ENCODE peak calls at places on chromosomes 4 and X, in ten cellular contexts. One of them, this sample, is unnamed. For H3K36me3, the result is how much of the 10 kb centered on the place peaks cover.

GRCh38 chr4:147975325-147975724 is 243.4 kb downstream of the ARHGAP10 start:
- DNase-seq in IMR-90: peak
- DNase-seq in thyroid gland: no peak
- DNase-seq in endothelial cell of umbilical vein: no peak
- DNase-seq in OCI-LY7: no peak
- DNase-seq in colonic mucosa: no peak
- DNase-seq in H1: no peak
- DNase-seq in tibial artery: peak
- DNase-seq in lower lobe of right lung: no peak
- DNase-seq in prostate gland: no peak
- DNase-seq in this sample: no peak

GRCh38 chrX:38006283-38006682 is at the start of gene SYTL5:
- DNase-seq in IMR-90: no peak
- DNase-seq in thyroid gland: no peak
- DNase-seq in endothelial cell of umbilical vein: no peak
- DNase-seq in OCI-LY7: no peak
- DNase-seq in colonic mucosa: no peak
- DNase-seq in H1: no peak
- DNase-seq in tibial artery: no peak
- DNase-seq in lower lobe of right lung: no peak
- DNase-seq in prostate gland: peak
- DNase-seq in this sample: no peak

GRCh38 chrX:22987452-22987851 is 12.3 kb upstream of the DDX53 start:
- DNase-seq in IMR-90: peak
- DNase-seq in thyroid gland: no peak
- DNase-seq in endothelial cell of umbilical vein: no peak
- DNase-seq in OCI-LY7: no peak
- DNase-seq in colonic mucosa: no peak
- DNase-seq in H1: no peak
- DNase-seq in tibial artery: no peak
- DNase-seq in lower lobe of right lung: no peak
- DNase-seq in prostate gland: no peak
- DNase-seq in this sample: no peak

GRCh38 chr4:37662861-37663390 is 23.2 kb downstream of the RELL1 start:
- DNase-seq in IMR-90: peak
- DNase-seq in thyroid gland: peak
- DNase-seq in endothelial cell of umbilical vein: no peak
- DNase-seq in OCI-LY7: no peak
- DNase-seq in colonic mucosa: no peak
- DNase-seq in H1: no peak
- DNase-seq in tibial artery: no peak
- DNase-seq in lower lobe of right lung: no peak
- DNase-seq in prostate gland: no peak
- DNase-seq in this sample: no peak

GRCh38 chrX:15170927-15171326 is 99.0 kb downstream of the ASB9 start:
- DNase-seq in IMR-90: no peak
- DNase-seq in thyroid gland: no peak
- DNase-seq in endothelial cell of umbilical vein: no peak
- DNase-seq in OCI-LY7: no peak
- DNase-seq in colonic mucosa: no peak
- DNase-seq in H1: no peak
- DNase-seq in tibial artery: no peak
- DNase-seq in lower lobe of right lung: no peak
- DNase-seq in prostate gland: no peak
- DNase-seq in this sample: no peak

GRCh38 chrX:48493890-48494364 is 14.9 kb upstream of the PORCN start:
- DNase-seq in IMR-90: peak
- DNase-seq in thyroid gland: peak
- DNase-seq in endothelial cell of umbilical vein: peak
- DNase-seq in OCI-LY7: no peak
- DNase-seq in colonic mucosa: no peak
- DNase-seq in H1: peak
- DNase-seq in tibial artery: no peak
- DNase-seq in lower lobe of right lung: no peak
- DNase-seq in prostate gland: no peak
- DNase-seq in this sample: no peak

GRCh38 chr4:56215901-56216300 is 171.4 kb downstream of the AASDH start:
- DNase-seq in IMR-90: peak
- DNase-seq in thyroid gland: no peak
- DNase-seq in endothelial cell of umbilical vein: peak
- DNase-seq in OCI-LY7: no peak
- DNase-seq in colonic mucosa: peak
- DNase-seq in H1: no peak
- DNase-seq in tibial artery: no peak
- DNase-seq in lower lobe of right lung: no peak
- DNase-seq in prostate gland: no peak
- DNase-seq in this sample: no peak

GRCh38 chr4:185210102-185210981 is 944 bp downstream of the SNX25 start:
- DNase-seq in IMR-90: peak
- DNase-seq in thyroid gland: peak
- DNase-seq in endothelial cell of umbilical vein: peak
- DNase-seq in OCI-LY7: peak
- DNase-seq in colonic mucosa: peak
- DNase-seq in H1: peak
- DNase-seq in tibial artery: peak
- DNase-seq in lower lobe of right lung: peak
- DNase-seq in prostate gland: peak
- DNase-seq in this sample: peak

GRCh38 chr4:183422962-183423653 is 21.3 kb upstream of the CDKN2AIP start:
- DNase-seq in IMR-90: peak
- DNase-seq in thyroid gland: no peak
- DNase-seq in endothelial cell of umbilical vein: no peak
- DNase-seq in OCI-LY7: no peak
- DNase-seq in colonic mucosa: no peak
- DNase-seq in H1: no peak
- DNase-seq in tibial artery: no peak
- DNase-seq in lower lobe of right lung: no peak
- DNase-seq in prostate gland: no peak
- DNase-seq in this sample: no peak

GRCh38 chrX:103791233-103791632 is 14.6 kb downstream of the PLP1 start:
- DNase-seq in IMR-90: peak
- DNase-seq in thyroid gland: no peak
- DNase-seq in endothelial cell of umbilical vein: no peak
- DNase-seq in OCI-LY7: no peak
- DNase-seq in colonic mucosa: no peak
- DNase-seq in H1: no peak
- DNase-seq in tibial artery: no peak
- DNase-seq in lower lobe of right lung: no peak
- DNase-seq in prostate gland: no peak
- DNase-seq in this sample: no peak

GRCh38 chr4:70734168-70734954 is 12.6 kb downstream of the RUFY3 start:
- DNase-seq in IMR-90: peak
- DNase-seq in thyroid gland: peak
- DNase-seq in endothelial cell of umbilical vein: peak
- DNase-seq in OCI-LY7: peak
- DNase-seq in colonic mucosa: peak
- DNase-seq in H1: no peak
- DNase-seq in tibial artery: no peak
- DNase-seq in lower lobe of right lung: no peak
- DNase-seq in prostate gland: peak
- DNase-seq in this sample: peak

GRCh38 chr4:102606846-102607440 is 105.8 kb downstream of the NFKB1 start:
- DNase-seq in IMR-90: no peak
- DNase-seq in thyroid gland: no peak
- DNase-seq in endothelial cell of umbilical vein: no peak
- DNase-seq in OCI-LY7: no peak
- DNase-seq in colonic mucosa: no peak
- DNase-seq in H1: no peak
- DNase-seq in tibial artery: no peak
- DNase-seq in lower lobe of right lung: peak
- DNase-seq in prostate gland: no peak
- DNase-seq in this sample: no peak

GRCh38 chr4:159503243-159503642 is 400.4 kb downstream of the RAPGEF2 start:
- DNase-seq in IMR-90: no peak
- DNase-seq in thyroid gland: no peak
- DNase-seq in endothelial cell of umbilical vein: no peak
- DNase-seq in OCI-LY7: no peak
- DNase-seq in colonic mucosa: no peak
- DNase-seq in H1: no peak
- DNase-seq in tibial artery: no peak
- DNase-seq in lower lobe of right lung: no peak
- DNase-seq in prostate gland: no peak
- DNase-seq in this sample: no peak

GRCh38 chr4:37908488-37909343 is 17.8 kb downstream of the TBC1D1 start:
- DNase-seq in IMR-90: peak
- DNase-seq in thyroid gland: no peak
- DNase-seq in endothelial cell of umbilical vein: no peak
- DNase-seq in OCI-LY7: no peak
- DNase-seq in colonic mucosa: no peak
- DNase-seq in H1: no peak
- DNase-seq in tibial artery: no peak
- DNase-seq in lower lobe of right lung: peak
- DNase-seq in prostate gland: no peak
- DNase-seq in this sample: no peak

GRCh38 chr4:41852229-41852628 is 83.0 kb upstream of the TMEM33 start:
- DNase-seq in IMR-90: no peak
- DNase-seq in thyroid gland: no peak
- DNase-seq in endothelial cell of umbilical vein: no peak
- DNase-seq in OCI-LY7: no peak
- DNase-seq in colonic mucosa: no peak
- DNase-seq in H1: no peak
- DNase-seq in tibial artery: no peak
- DNase-seq in lower lobe of right lung: no peak
- DNase-seq in prostate gland: no peak
- DNase-seq in this sample: no peak
- TF ChIP-seq CTCF in IMR-90: no peak
- TF ChIP-seq CTCF in thyroid gland: no peak
- TF ChIP-seq CTCF in endothelial cell of umbilical vein: no peak
- TF ChIP-seq CTCF in OCI-LY7: no peak
- TF ChIP-seq CTCF in colonic mucosa: no peak
- TF ChIP-seq CTCF in H1: no peak
- TF ChIP-seq CTCF in tibial artery: no peak
- TF ChIP-seq CTCF in lower lobe of right lung: no peak
- TF ChIP-seq CTCF in prostate gland: no peak
- TF ChIP-seq CTCF in this sample: no peak

DNA sequence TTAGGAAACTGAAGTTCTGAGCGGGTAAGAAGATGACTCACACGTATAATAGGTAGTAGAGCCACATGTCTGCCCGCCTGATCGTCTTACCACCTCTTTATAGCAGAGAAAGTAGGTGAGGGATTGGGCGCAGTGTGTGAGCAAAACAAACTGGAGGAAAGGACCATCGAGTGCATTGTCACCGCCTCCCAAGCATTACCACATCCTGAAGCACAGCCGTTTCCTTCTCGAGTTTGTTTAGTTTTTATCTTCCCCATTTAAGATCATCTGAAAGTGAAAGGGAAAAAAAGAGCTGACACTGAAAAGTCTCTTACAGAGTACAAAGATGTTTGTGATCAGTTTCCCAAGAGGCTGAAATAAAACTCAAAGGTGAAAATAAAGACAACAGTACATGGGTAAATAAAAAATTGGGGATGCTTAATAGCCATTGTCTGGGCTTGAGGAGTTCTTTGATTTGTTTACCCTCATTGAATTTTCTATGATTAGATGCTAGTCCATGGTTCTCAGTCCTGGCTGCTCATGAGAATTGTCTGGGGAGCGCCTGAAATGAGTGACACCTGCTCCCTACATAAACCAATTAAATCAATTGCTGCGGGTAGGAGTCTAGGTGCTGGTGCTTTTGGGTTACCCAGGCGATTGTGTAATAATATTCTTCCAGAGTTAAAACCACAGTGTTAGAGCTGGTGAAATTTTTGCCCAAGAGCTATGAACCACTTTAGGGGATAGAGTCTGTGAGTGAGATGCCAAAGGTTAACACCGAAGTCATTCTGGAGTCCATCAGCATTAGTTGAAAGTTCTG is 15.0 kb downstream of the PDK3 start:
- DNase-seq in IMR-90: peak
- DNase-seq in thyroid gland: no peak
- DNase-seq in endothelial cell of umbilical vein: peak
- DNase-seq in OCI-LY7: peak
- DNase-seq in colonic mucosa: peak
- DNase-seq in H1: no peak
- DNase-seq in tibial artery: peak
- DNase-seq in lower lobe of right lung: peak
- DNase-seq in prostate gland: no peak
- DNase-seq in this sample: peak
- H3K4me3 ChIP-seq in IMR-90: no peak
- H3K4me3 ChIP-seq in thyroid gland: no peak
- H3K4me3 ChIP-seq in endothelial cell of umbilical vein: no peak
- H3K4me3 ChIP-seq in OCI-LY7: peak
- H3K4me3 ChIP-seq in colonic mucosa: no peak
- H3K4me3 ChIP-seq in H1: no peak
- H3K4me3 ChIP-seq in tibial artery: no peak
- H3K4me3 ChIP-seq in lower lobe of right lung: peak
- H3K4me3 ChIP-seq in prostate gland: no peak
- H3K4me3 ChIP-seq in this sample: peak

GRCh38 chr4:22412013-22412412 is 103.9 kb downstream of the ADGRA3 start:
- DNase-seq in IMR-90: no peak
- DNase-seq in thyroid gland: no peak
- DNase-seq in endothelial cell of umbilical vein: no peak
- DNase-seq in OCI-LY7: no peak
- DNase-seq in colonic mucosa: no peak
- DNase-seq in H1: no peak
- DNase-seq in tibial artery: no peak
- DNase-seq in lower lobe of right lung: no peak
- DNase-seq in prostate gland: no peak
- DNase-seq in this sample: no peak

GRCh38 chr4:22408474-22408873 is 107.4 kb downstream of the ADGRA3 start:
- DNase-seq in IMR-90: no peak
- DNase-seq in thyroid gland: no peak
- DNase-seq in endothelial cell of umbilical vein: no peak
- DNase-seq in OCI-LY7: no peak
- DNase-seq in colonic mucosa: no peak
- DNase-seq in H1: no peak
- DNase-seq in tibial artery: no peak
- DNase-seq in lower lobe of right lung: no peak
- DNase-seq in prostate gland: no peak
- DNase-seq in this sample: no peak

GRCh38 chr4:22413416-22413815 is 102.5 kb downstream of the ADGRA3 start:
- DNase-seq in IMR-90: no peak
- DNase-seq in thyroid gland: no peak
- DNase-seq in endothelial cell of umbilical vein: no peak
- DNase-seq in OCI-LY7: no peak
- DNase-seq in colonic mucosa: no peak
- DNase-seq in H1: no peak
- DNase-seq in tibial artery: no peak
- DNase-seq in lower lobe of right lung: no peak
- DNase-seq in prostate gland: no peak
- DNase-seq in this sample: no peak

GRCh38 chr4:22407361-22407760 is 108.5 kb downstream of the ADGRA3 start:
- DNase-seq in IMR-90: no peak
- DNase-seq in thyroid gland: no peak
- DNase-seq in endothelial cell of umbilical vein: no peak
- DNase-seq in OCI-LY7: no peak
- DNase-seq in colonic mucosa: no peak
- DNase-seq in H1: no peak
- DNase-seq in tibial artery: no peak
- DNase-seq in lower lobe of right lung: no peak
- DNase-seq in prostate gland: no peak
- DNase-seq in this sample: no peak

GRCh38 chr4:22410645-22411247 is 105.1 kb downstream of the ADGRA3 start:
- DNase-seq in IMR-90: peak
- DNase-seq in thyroid gland: no peak
- DNase-seq in endothelial cell of umbilical vein: peak
- DNase-seq in OCI-LY7: peak
- DNase-seq in colonic mucosa: no peak
- DNase-seq in H1: no peak
- DNase-seq in tibial artery: no peak
- DNase-seq in lower lobe of right lung: no peak
- DNase-seq in prostate gland: no peak
- DNase-seq in this sample: peak
- H3K36me3 ChIP-seq in IMR-90: under half
- H3K36me3 ChIP-seq in thyroid gland: under half
- H3K36me3 ChIP-seq in endothelial cell of umbilical vein: under half
- H3K36me3 ChIP-seq in OCI-LY7: under half
- H3K36me3 ChIP-seq in colonic mucosa: under half
- H3K36me3 ChIP-seq in H1: under half
- H3K36me3 ChIP-seq in tibial artery: under half
- H3K36me3 ChIP-seq in lower lobe of right lung: under half
- H3K36me3 ChIP-seq in prostate gland: under half
- H3K36me3 ChIP-seq in this sample: under half

GRCh38 chr4:120919358-120919757 is 3.2 kb downstream of the PRDM5 start:
- DNase-seq in IMR-90: no peak
- DNase-seq in thyroid gland: no peak
- DNase-seq in endothelial cell of umbilical vein: no peak
- DNase-seq in OCI-LY7: peak
- DNase-seq in colonic mucosa: no peak
- DNase-seq in H1: no peak
- DNase-seq in tibial artery: no peak
- DNase-seq in lower lobe of right lung: no peak
- DNase-seq in prostate gland: no peak
- DNase-seq in this sample: no peak
- TF ChIP-seq CTCF in IMR-90: peak
- TF ChIP-seq CTCF in thyroid gland: peak
- TF ChIP-seq CTCF in endothelial cell of umbilical vein: no peak
- TF ChIP-seq CTCF in OCI-LY7: peak
- TF ChIP-seq CTCF in colonic mucosa: peak
- TF ChIP-seq CTCF in H1: no peak
- TF ChIP-seq CTCF in tibial artery: no peak
- TF ChIP-seq CTCF in lower lobe of right lung: no peak
- TF ChIP-seq CTCF in prostate gland: no peak
- TF ChIP-seq CTCF in this sample: no peak